ENCODE peak calls at places on chromosomes 2 and 18, in ten cellular contexts. Q is ovary, F is fibroblast of villous mesenchyme, V is tibial artery, B is left ventricle myocardium inferior, R is GM12892, N is LoVo, I is astrocyte, U is NCI-H1092 treated with DMSO at 0.1 percent for 48 hours, W is Panc1. X is an unnamed sample.

GRCh38 chr2:157895531-157895930 is 19.4 kb upstream of the ACVR1 start:
- DNase-seq in U (no peak), W (no peak), B (no peak), V (no peak), Q (no peak), F (no peak), I (peak; percentile 27), N (no peak), R (no peak), X (no peak)

GRCh38 chr2:212535963-212536362 is 2.6 kb downstream of the ERBB4 start:
- DNase-seq in U (no peak), W (no peak), I (no peak), Q (no peak), F (no peak), R (no peak), V (no peak), B (no peak), N (no peak), X (peak; percentile 50)

GRCh38 chr18:34709631-34710429 is at the start of gene DTNA:
- DNase-seq in Q (no peak), W (no peak), V (no peak), B (no peak), U (peak; percentile 84), N (no peak), I (peak; percentile 95), F (peak; percentile 93), R (no peak), X (peak; percentile 51)

GRCh38 chr2:191832668-191833067 is 14.2 kb downstream of the CAVIN2 start:
- DNase-seq in B (no peak), Q (no peak), F (no peak), R (no peak), N (no peak), W (no peak), I (no peak), U (no peak), V (no peak), X (no peak)

GRCh38 chr2:56286936-56287335 is 103.1 kb downstream of the CCDC85A start:
- DNase-seq in R (no peak), U (no peak), Q (no peak), I (peak; percentile 13), F (no peak), N (no peak), V (no peak), W (no peak), B (no peak), X (no peak)

GRCh38 chr18:3526421-3527354 is 76.7 kb downstream of the TGIF1 start:
- DNase-seq in W (no peak), I (peak; percentile 85), F (peak; percentile 29), N (no peak), B (no peak), R (no peak), U (peak; percentile 93), Q (no peak), V (no peak), X (peak; percentile 71)

GRCh38 chr18:26085056-26085455 is 5.4 kb downstream of the SS18 start:
- DNase-seq in Q (no peak), N (no peak), W (no peak), U (no peak), I (no peak), R (no peak), B (no peak), V (no peak), F (no peak), X (peak; percentile 80)

GRCh38 chr2:22901471-22901870 is 483.5 kb upstream of the KLHL29 start:
- DNase-seq in B (no peak), I (no peak), F (no peak), N (no peak), Q (no peak), U (no peak), R (no peak), W (no peak), V (no peak), X (no peak)

GRCh38 chr2:81087646-81088045 is 783.1 kb upstream of the LRRTM1 start:
- DNase-seq in R (no peak), V (no peak), F (no peak), N (no peak), I (no peak), W (no peak), B (no peak), U (no peak), Q (no peak), X (no peak)

GRCh38 chr18:33579147-33579867 is 1.3 kb downstream of the ASXL3 start:
- DNase-seq in Q (no peak), B (no peak), N (no peak), R (no peak), F (no peak), I (no peak), W (no peak), V (no peak), U (peak; percentile 86), X (no peak)

GRCh38 chr2:11343626-11344341 is 652 bp downstream of the ROCK2 start:
- DNase-seq in R (peak; percentile 29), N (peak; percentile 43), W (no peak), V (peak; percentile 79), U (peak; percentile 31), B (peak; percentile 58), F (peak; percentile 42), I (peak; percentile 12), Q (peak; percentile 63), X (peak; percentile 49)

X was measured in testis.